ENCODE peak calls at places on chromosome 9, in four cellular contexts. E, K, G and N are unnamed samples.

GRCh38 chr9:5626727-5627634 is 1.9 kb upstream of the RIC1 start:
- DNase-seq in G (peak; percentile 3), K (peak; percentile 8), E (peak; percentile 12), N (peak; percentile 48)

GRCh38 chr9:36836486-36836885 is 197.6 kb downstream of the PAX5 start:
- DNase-seq in E (no peak), K (no peak), G (no peak), N (no peak)

GRCh38 chr9:121350993-121351561 is 19.0 kb downstream of the STOM start:
- DNase-seq in K (no peak), E (no peak), G (no peak), N (no peak)

GRCh38 chr9:69265891-69266290 is 59.1 kb upstream of the ENTREP1 start:
- DNase-seq in G (no peak), K (no peak), E (no peak), N (no peak)

GRCh38 chr9:96482471-96482870 is 32.5 kb downstream of the HABP4 start:
- DNase-seq in E (no peak), K (no peak), G (no peak), N (no peak)

GRCh38 chr9:34403554-34404380 is 27.1 kb upstream of the MYORG start:
- DNase-seq in G (peak; percentile 19), K (peak; percentile 71), E (peak; percentile 42), N (no peak)

GRCh38 chr9:19552282-19552681 is 143.5 kb downstream of the ACER2 start:
- DNase-seq in E (no peak), K (no peak), G (no peak), N (no peak)

GRCh38 chr9:116490321-116490720 is 196.8 kb upstream of the TRIM32 start:
- DNase-seq in K (no peak), E (no peak), G (no peak), N (no peak)

GRCh38 chr9:135923508-135923907 is 16.2 kb upstream of the CAMSAP1 start:
- DNase-seq in E (no peak), G (no peak), K (no peak), N (no peak)